ENCODE peak calls at places on chromosomes 13 and 19, in eight cellular contexts. One of them, this sample, is unnamed.
A peak's percentile ranks its signal among the peaks of the same experiment; 100 is the strongest.

GRCh38 chr13:18951412-18951811 is 230.2 kb downstream of the TUBA3C start:
- DNase-seq in T-cell: no peak
- DNase-seq in stimulated activated CD8-positive, alpha-beta memory T cell treated with anti-CD3 and anti-CD28 coated beads, Interleukin-15, amount 100 ng/mL, for 24 hours: no peak
- DNase-seq in astrocyte of the hippocampus: no peak
- DNase-seq in transverse colon: no peak
- DNase-seq in cardiac fibroblast: no peak
- DNase-seq in ELF-1: no peak
- DNase-seq in IMR-90: no peak
- DNase-seq in this sample: no peak

GRCh38 chr19:3969435-3970312 is 1.2 kb downstream of the DAPK3 start:
- DNase-seq in T-cell: no peak
- DNase-seq in stimulated activated CD8-positive, alpha-beta memory T cell treated with anti-CD3 and anti-CD28 coated beads, Interleukin-15, amount 100 ng/mL, for 24 hours: no peak
- DNase-seq in astrocyte of the hippocampus: peak; percentile 90
- DNase-seq in transverse colon: no peak
- DNase-seq in cardiac fibroblast: peak; percentile 92
- DNase-seq in ELF-1: peak; percentile 82
- DNase-seq in IMR-90: peak; percentile 82
- DNase-seq in this sample: peak; percentile 92

GRCh38 chr13:48896312-48896711 is 79.4 kb upstream of the FNDC3A start:
- DNase-seq in T-cell: no peak
- DNase-seq in stimulated activated CD8-positive, alpha-beta memory T cell treated with anti-CD3 and anti-CD28 coated beads, Interleukin-15, amount 100 ng/mL, for 24 hours: no peak
- DNase-seq in astrocyte of the hippocampus: no peak
- DNase-seq in transverse colon: no peak
- DNase-seq in cardiac fibroblast: peak; percentile 81
- DNase-seq in ELF-1: no peak
- DNase-seq in IMR-90: peak; percentile 87
- DNase-seq in this sample: peak; percentile 84

GRCh38 chr13:96822900-96823299 is 171.4 kb downstream of the OXGR1 start:
- DNase-seq in T-cell: no peak
- DNase-seq in stimulated activated CD8-positive, alpha-beta memory T cell treated with anti-CD3 and anti-CD28 coated beads, Interleukin-15, amount 100 ng/mL, for 24 hours: no peak
- DNase-seq in astrocyte of the hippocampus: peak; percentile 16
- DNase-seq in transverse colon: peak; percentile 25
- DNase-seq in cardiac fibroblast: peak; percentile 54
- DNase-seq in ELF-1: peak; percentile 48
- DNase-seq in IMR-90: no peak
- DNase-seq in this sample: peak; percentile 51

GRCh38 chr13:72521965-72522661 is 205.3 kb downstream of the MZT1 start:
- DNase-seq in T-cell: no peak
- DNase-seq in stimulated activated CD8-positive, alpha-beta memory T cell treated with anti-CD3 and anti-CD28 coated beads, Interleukin-15, amount 100 ng/mL, for 24 hours: no peak
- DNase-seq in astrocyte of the hippocampus: no peak
- DNase-seq in transverse colon: no peak
- DNase-seq in cardiac fibroblast: no peak
- DNase-seq in ELF-1: no peak
- DNase-seq in IMR-90: no peak
- DNase-seq in this sample: no peak

GRCh38 chr13:48412881-48413351 is at the start of gene LPAR6:
- DNase-seq in T-cell: no peak
- DNase-seq in stimulated activated CD8-positive, alpha-beta memory T cell treated with anti-CD3 and anti-CD28 coated beads, Interleukin-15, amount 100 ng/mL, for 24 hours: no peak
- DNase-seq in astrocyte of the hippocampus: peak; percentile 57
- DNase-seq in transverse colon: no peak
- DNase-seq in cardiac fibroblast: peak; percentile 86
- DNase-seq in ELF-1: peak; percentile 74
- DNase-seq in IMR-90: peak; percentile 73
- DNase-seq in this sample: peak; percentile 73

GRCh38 chr13:30172593-30173300 is 134.6 kb downstream of the KATNAL1 start:
- DNase-seq in T-cell: no peak
- DNase-seq in stimulated activated CD8-positive, alpha-beta memory T cell treated with anti-CD3 and anti-CD28 coated beads, Interleukin-15, amount 100 ng/mL, for 24 hours: no peak
- DNase-seq in astrocyte of the hippocampus: no peak
- DNase-seq in transverse colon: no peak
- DNase-seq in cardiac fibroblast: peak; percentile 28
- DNase-seq in ELF-1: no peak
- DNase-seq in IMR-90: no peak
- DNase-seq in this sample: no peak

GRCh38 chr19:19539738-19540703 is 2.0 kb downstream of the CILP2 start:
- DNase-seq in T-cell: peak; percentile 68
- DNase-seq in stimulated activated CD8-positive, alpha-beta memory T cell treated with anti-CD3 and anti-CD28 coated beads, Interleukin-15, amount 100 ng/mL, for 24 hours: peak; percentile 38
- DNase-seq in astrocyte of the hippocampus: peak; percentile 83
- DNase-seq in transverse colon: peak; percentile 72
- DNase-seq in cardiac fibroblast: peak; percentile 50
- DNase-seq in ELF-1: peak; percentile 83
- DNase-seq in IMR-90: peak; percentile 46
- DNase-seq in this sample: no peak

GRCh38 chr13:26722321-26722720 is 38.3 kb downstream of the GPR12 start:
- DNase-seq in T-cell: no peak
- DNase-seq in stimulated activated CD8-positive, alpha-beta memory T cell treated with anti-CD3 and anti-CD28 coated beads, Interleukin-15, amount 100 ng/mL, for 24 hours: no peak
- DNase-seq in astrocyte of the hippocampus: no peak
- DNase-seq in transverse colon: no peak
- DNase-seq in cardiac fibroblast: no peak
- DNase-seq in ELF-1: no peak
- DNase-seq in IMR-90: no peak
- DNase-seq in this sample: no peak

GRCh38 chr13:26508885-26509284 is 48.6 kb upstream of the WASF3 start:
- DNase-seq in T-cell: no peak
- DNase-seq in stimulated activated CD8-positive, alpha-beta memory T cell treated with anti-CD3 and anti-CD28 coated beads, Interleukin-15, amount 100 ng/mL, for 24 hours: no peak
- DNase-seq in astrocyte of the hippocampus: no peak
- DNase-seq in transverse colon: peak; percentile 62
- DNase-seq in cardiac fibroblast: peak; percentile 98
- DNase-seq in ELF-1: no peak
- DNase-seq in IMR-90: peak; percentile 95
- DNase-seq in this sample: peak; percentile 91

GRCh38 chr13:96749825-96750224 is 244.5 kb downstream of the OXGR1 start:
- DNase-seq in T-cell: no peak
- DNase-seq in stimulated activated CD8-positive, alpha-beta memory T cell treated with anti-CD3 and anti-CD28 coated beads, Interleukin-15, amount 100 ng/mL, for 24 hours: no peak
- DNase-seq in astrocyte of the hippocampus: no peak
- DNase-seq in transverse colon: no peak
- DNase-seq in cardiac fibroblast: no peak
- DNase-seq in ELF-1: no peak
- DNase-seq in IMR-90: no peak
- DNase-seq in this sample: no peak

GRCh38 chr13:75647126-75647784 is 11.1 kb downstream of the LMO7 start:
- DNase-seq in T-cell: no peak
- DNase-seq in stimulated activated CD8-positive, alpha-beta memory T cell treated with anti-CD3 and anti-CD28 coated beads, Interleukin-15, amount 100 ng/mL, for 24 hours: no peak
- DNase-seq in astrocyte of the hippocampus: peak; percentile 53
- DNase-seq in transverse colon: no peak
- DNase-seq in cardiac fibroblast: peak; percentile 48
- DNase-seq in ELF-1: no peak
- DNase-seq in IMR-90: peak; percentile 55
- DNase-seq in this sample: peak; percentile 28

GRCh38 chr19:32543107-32543900 is 37.7 kb upstream of the PDCD5 start:
- DNase-seq in T-cell: no peak
- DNase-seq in stimulated activated CD8-positive, alpha-beta memory T cell treated with anti-CD3 and anti-CD28 coated beads, Interleukin-15, amount 100 ng/mL, for 24 hours: no peak
- DNase-seq in astrocyte of the hippocampus: peak; percentile 71
- DNase-seq in transverse colon: no peak
- DNase-seq in cardiac fibroblast: no peak
- DNase-seq in ELF-1: peak; percentile 18
- DNase-seq in IMR-90: peak; percentile 6
- DNase-seq in this sample: peak; percentile 78

GRCh38 chr19:55579766-55580621 is 654 bp downstream of the ZNF579 start:
- DNase-seq in T-cell: no peak
- DNase-seq in stimulated activated CD8-positive, alpha-beta memory T cell treated with anti-CD3 and anti-CD28 coated beads, Interleukin-15, amount 100 ng/mL, for 24 hours: no peak
- DNase-seq in astrocyte of the hippocampus: peak; percentile 77
- DNase-seq in transverse colon: no peak
- DNase-seq in cardiac fibroblast: peak; percentile 34
- DNase-seq in ELF-1: peak; percentile 21
- DNase-seq in IMR-90: peak; percentile 41
- DNase-seq in this sample: no peak

GRCh38 chr19:1855828-1856255 is 7.5 kb downstream of the KLF16 start:
- DNase-seq in T-cell: no peak
- DNase-seq in stimulated activated CD8-positive, alpha-beta memory T cell treated with anti-CD3 and anti-CD28 coated beads, Interleukin-15, amount 100 ng/mL, for 24 hours: no peak
- DNase-seq in astrocyte of the hippocampus: no peak
- DNase-seq in transverse colon: no peak
- DNase-seq in cardiac fibroblast: no peak
- DNase-seq in ELF-1: no peak
- DNase-seq in IMR-90: peak; percentile 23
- DNase-seq in this sample: peak; percentile 57

GRCh38 chr13:41137951-41138350 is 5.3 kb upstream of the KBTBD6 start:
- DNase-seq in T-cell: no peak
- DNase-seq in stimulated activated CD8-positive, alpha-beta memory T cell treated with anti-CD3 and anti-CD28 coated beads, Interleukin-15, amount 100 ng/mL, for 24 hours: no peak
- DNase-seq in astrocyte of the hippocampus: peak; percentile 69
- DNase-seq in transverse colon: no peak
- DNase-seq in cardiac fibroblast: peak; percentile 43
- DNase-seq in ELF-1: no peak
- DNase-seq in IMR-90: peak; percentile 81
- DNase-seq in this sample: peak; percentile 60

GRCh38 chr19:28234637-28235036 is 978.3 kb downstream of the UQCRFS1 start:
- DNase-seq in T-cell: no peak
- DNase-seq in stimulated activated CD8-positive, alpha-beta memory T cell treated with anti-CD3 and anti-CD28 coated beads, Interleukin-15, amount 100 ng/mL, for 24 hours: no peak
- DNase-seq in astrocyte of the hippocampus: peak; percentile 82
- DNase-seq in transverse colon: no peak
- DNase-seq in cardiac fibroblast: peak; percentile 3
- DNase-seq in ELF-1: peak; percentile 36
- DNase-seq in IMR-90: no peak
- DNase-seq in this sample: no peak

GRCh38 chr19:32416749-32417469 is 11.3 kb downstream of the DPY19L3 start:
- DNase-seq in T-cell: no peak
- DNase-seq in stimulated activated CD8-positive, alpha-beta memory T cell treated with anti-CD3 and anti-CD28 coated beads, Interleukin-15, amount 100 ng/mL, for 24 hours: no peak
- DNase-seq in astrocyte of the hippocampus: peak; percentile 48
- DNase-seq in transverse colon: no peak
- DNase-seq in cardiac fibroblast: peak; percentile 18
- DNase-seq in ELF-1: no peak
- DNase-seq in IMR-90: peak; percentile 34
- DNase-seq in this sample: peak; percentile 21

GRCh38 chr13:101706651-101707050 is 254.2 kb downstream of the ITGBL1 start:
- DNase-seq in T-cell: no peak
- DNase-seq in stimulated activated CD8-positive, alpha-beta memory T cell treated with anti-CD3 and anti-CD28 coated beads, Interleukin-15, amount 100 ng/mL, for 24 hours: no peak
- DNase-seq in astrocyte of the hippocampus: peak; percentile 79
- DNase-seq in transverse colon: peak; percentile 8
- DNase-seq in cardiac fibroblast: peak; percentile 96
- DNase-seq in ELF-1: no peak
- DNase-seq in IMR-90: peak; percentile 94
- DNase-seq in this sample: peak; percentile 99

GRCh38 chr19:53019684-53020083 is 6.0 kb downstream of the ERVV-1 start:
- DNase-seq in T-cell: no peak
- DNase-seq in stimulated activated CD8-positive, alpha-beta memory T cell treated with anti-CD3 and anti-CD28 coated beads, Interleukin-15, amount 100 ng/mL, for 24 hours: no peak
- DNase-seq in astrocyte of the hippocampus: no peak
- DNase-seq in transverse colon: no peak
- DNase-seq in cardiac fibroblast: peak; percentile 43
- DNase-seq in ELF-1: peak; percentile 56
- DNase-seq in IMR-90: no peak
- DNase-seq in this sample: no peak